ENCODE peak calls at places on chromosome 2, in four cellular contexts. M, U, P and Q are unnamed samples.

GRCh38 chr2:54574107-54574859 is 118.2 kb downstream of the SPTBN1 start:
- DNase-seq in M (no peak), U (no peak), P (peak; percentile 77), Q (peak; percentile 27)

GRCh38 chr2:48940606-48941005 is 185.1 kb upstream of the LHCGR start:
- DNase-seq in M (no peak), U (no peak), P (no peak), Q (peak; percentile 66)

GRCh38 chr2:9525266-9525665 is 30.4 kb downstream of the ADAM17 start:
- DNase-seq in M (no peak), U (no peak), P (no peak), Q (no peak)

GRCh38 chr2:126482582-126483464 is 173.1 kb upstream of the GYPC start:
- DNase-seq in M (no peak), U (no peak), P (no peak), Q (peak; percentile 6)

GRCh38 chr2:134683561-134684112 is 35.2 kb downstream of the TMEM163 start:
- DNase-seq in M (no peak), U (no peak), P (no peak), Q (no peak)

GRCh38 chr2:119638891-119639539 is 40.0 kb upstream of the TMEM177 start:
- DNase-seq in M (no peak), U (no peak), P (no peak), Q (no peak)

GRCh38 chr2:61707984-61708852 is 145.6 kb downstream of the FAM161A start:
- DNase-seq in M (peak; percentile 89), U (no peak), P (no peak), Q (no peak)

GRCh38 chr2:217834057-217834620 is 168.7 kb downstream of the TNS1 start:
- DNase-seq in M (no peak), U (no peak), P (no peak), Q (no peak)

GRCh38 chr2:231627384-231628156 is 34.9 kb downstream of the TEX44 start:
- DNase-seq in M (no peak), U (no peak), P (no peak), Q (no peak)

GRCh38 chr2:39024833-39025232 is 96.0 kb downstream of the SOS1 start:
- DNase-seq in M (no peak), U (no peak), P (no peak), Q (no peak)

GRCh38 chr2:102103992-102104871 is 38.3 kb upstream of the IL1R1 start:
- DNase-seq in M (no peak), U (no peak), P (no peak), Q (no peak)

GRCh38 chr2:9756692-9757250 is 86.5 kb upstream of the TAF1B start:
- DNase-seq in M (no peak), U (no peak), P (no peak), Q (no peak)

GRCh38 chr2:217753460-217754200 is 249.2 kb downstream of the TNS1 start:
- DNase-seq in M (no peak), U (no peak), P (no peak), Q (no peak)

GRCh38 chr2:97005353-97005752 is 19.0 kb upstream of the FAM178B start:
- DNase-seq in M (no peak), U (no peak), P (no peak), Q (no peak)

GRCh38 chr2:128374001-128374710 is 55.5 kb upstream of the HS6ST1 start:
- DNase-seq in M (no peak), U (no peak), P (no peak), Q (no peak)

GRCh38 chr2:98757904-98758421 is 27.0 kb upstream of the MGAT4A start:
- DNase-seq in M (peak; percentile 67), U (peak; percentile 53), P (peak; percentile 56), Q (no peak)

GRCh38 chr2:227163998-227164744 is at the start of the genes COL4A3 and COL4A4:
- DNase-seq in M (no peak), U (no peak), P (no peak), Q (no peak)

GRCh38 chr2:147989809-147990403 is 30.6 kb downstream of the ORC4 start:
- DNase-seq in M (no peak), U (no peak), P (no peak), Q (no peak)

GRCh38 chr2:121038431-121038830 is 246.6 kb downstream of the TFCP2L1 start:
- DNase-seq in M (no peak), U (no peak), P (no peak), Q (no peak)

GRCh38 chr2:108396845-108397244 is 19.1 kb downstream of the SULT1C4 start:
- DNase-seq in M (no peak), U (no peak), P (no peak), Q (peak; percentile 41)

GRCh38 chr2:10501980-10502802 is 54.1 kb upstream of the ODC1 start:
- DNase-seq in M (no peak), U (no peak), P (peak; percentile 7), Q (no peak)

GRCh38 chr2:32161296-32161695 is 4.4 kb upstream of the SLC30A6 start:
- DNase-seq in M (no peak), U (no peak), P (no peak), Q (no peak)

GRCh38 chr2:143572421-143572820 is 443.2 kb downstream of the ARHGAP15 start:
- DNase-seq in M (no peak), U (no peak), P (no peak), Q (no peak)

GRCh38 chr2:120237491-120237902 is 14.3 kb upstream of the TMEM185B start:
- DNase-seq in M (no peak), U (no peak), P (no peak), Q (no peak)

GRCh38 chr2:67846341-67847070 is 216.3 kb downstream of the C1D start:
- DNase-seq in M (peak; percentile 91), U (peak; percentile 48), P (peak; percentile 9), Q (peak; percentile 63)

GRCh38 chr2:175342085-175342484 is 160.6 kb upstream of the ATP5MC3 start:
- DNase-seq in M (no peak), U (no peak), P (no peak), Q (no peak)

GRCh38 chr2:83006991-83007390 is 1452.1 kb downstream of the SUCLG1 start:
- DNase-seq in M (no peak), U (no peak), P (no peak), Q (no peak)

GRCh38 chr2:59567115-59567514 is 986.3 kb downstream of the BCL11A start:
- DNase-seq in M (no peak), U (no peak), P (no peak), Q (no peak)

GRCh38 chr2:38432827-38433606 is 55.9 kb upstream of the ATL2 start:
- DNase-seq in M (no peak), U (no peak), P (no peak), Q (no peak)

GRCh38 chr2:210363876-210364275 is 48.9 kb upstream of the MYL1 start:
- DNase-seq in M (no peak), U (no peak), P (no peak), Q (no peak)

GRCh38 chr2:128786800-128787478 is 468.3 kb upstream of the HS6ST1 start:
- DNase-seq in M (no peak), U (no peak), P (no peak), Q (no peak)

GRCh38 chr2:119142822-119143221 is 15.7 kb downstream of the C1QL2 start:
- DNase-seq in M (no peak), U (peak; percentile 72), P (no peak), Q (no peak)